ENCODE peak calls at places on chromosomes 16 and 17, in eight cellular contexts. Y is left cardiac atrium; D is mucosa of descending colon; E is aorta; J is RPMI7951; U is effector memory CD4-positive, alpha-beta T cell; C is T-helper 2 cell; V is left ventricle myocardium superior. H is an unnamed sample.

GRCh38 chr17:57257213-57257873 is 1.0 kb downstream of the MSI2 start:
- DNase-seq in E (no peak), J (no peak), Y (no peak), C (no peak), V (no peak), D (no peak), U (no peak), H (no peak)

GRCh38 chr17:79562806-79563141 is 48.1 kb downstream of the RBFOX3 start:
- DNase-seq in C (no peak), U (no peak), Y (no peak), V (no peak), E (peak), D (no peak), J (no peak), H (no peak)

GRCh38 chr17:76261421-76262215 is 3.5 kb upstream of the UBALD2 start:
- DNase-seq in Y (no peak), J (peak), C (no peak), V (no peak), D (peak), E (no peak), U (no peak), H (no peak)

GRCh38 chr16:57412584-57412983 is 8.0 kb downstream of the CCL17 start:
- DNase-seq in J (no peak), Y (no peak), D (no peak), E (no peak), V (no peak), C (no peak), U (no peak), H (no peak)

GRCh38 chr17:73281926-73282325 is 20.2 kb upstream of the CPSF4L start:
- DNase-seq in V (no peak), D (no peak), Y (no peak), C (no peak), J (no peak), E (no peak), U (no peak), H (no peak)

GRCh38 chr17:60522889-60523626 is 3.0 kb downstream of the APPBP2 start:
- DNase-seq in J (no peak), Y (no peak), E (no peak), C (no peak), V (no peak), D (no peak), U (no peak), H (no peak)

GRCh38 chr16:73020409-73020884 is 27.5 kb downstream of the ZFHX3 start:
- DNase-seq in J (peak), U (no peak), D (peak), V (peak), E (peak), C (no peak), Y (peak), H (no peak)

GRCh38 chr17:47301831-47302230 is 21.9 kb upstream of the EFCAB13 start:
- DNase-seq in C (no peak), E (no peak), J (no peak), D (no peak), V (no peak), Y (no peak), U (no peak), H (no peak)

GRCh38 chr17:15392326-15392739 is 50.9 kb upstream of the TEKT3 start:
- DNase-seq in V (peak), Y (no peak), E (no peak), J (peak), U (no peak), D (no peak), C (no peak), H (no peak)

GRCh38 chr16:67873435-67874146 is 739 bp downstream of the EDC4 start:
- DNase-seq in E (no peak), V (no peak), D (no peak), U (no peak), Y (no peak), J (no peak), C (no peak), H (no peak)

GRCh38 chr16:76278976-76279375 is 1.8 kb downstream of the CNTNAP4 start:
- DNase-seq in V (no peak), Y (no peak), C (no peak), E (no peak), U (no peak), D (no peak), J (no peak), H (no peak)

GRCh38 chr16:12411521-12411920 is 392.2 kb downstream of the CPPED1 start:
- DNase-seq in V (no peak), E (no peak), U (no peak), C (no peak), D (no peak), J (no peak), Y (no peak), H (no peak)

GRCh38 chr17:79800325-79801155 is 3.7 kb upstream of the CBX8 start:
- DNase-seq in V (no peak), D (no peak), E (no peak), Y (no peak), J (peak), U (no peak), C (no peak), H (no peak)

GRCh38 chr17:59561042-59561441 is 4.4 kb upstream of the DHX40 start:
- DNase-seq in Y (no peak), C (no peak), E (no peak), U (no peak), D (no peak), J (peak), V (no peak), H (no peak)

GRCh38 chr16:70594569-70594968 is 51.8 kb upstream of the IL34 start:
- DNase-seq in Y (peak), D (peak), C (no peak), J (peak), V (no peak), E (no peak), U (no peak), H (peak)

GRCh38 chr17:70067104-70067503 is 7.9 kb upstream of the KCNJ16 start:
- DNase-seq in C (no peak), J (no peak), V (no peak), U (no peak), E (no peak), D (no peak), Y (no peak), H (no peak)

GRCh38 chr17:72984145-72984924 is 108.2 kb downstream of the SLC39A11 start:
- DNase-seq in C (no peak), Y (no peak), D (no peak), E (no peak), J (peak), V (no peak), U (no peak), H (no peak)

GRCh38 chr16:49854227-49855203 is 1.4 kb downstream of the ZNF423 start:
- DNase-seq in Y (peak), C (no peak), J (no peak), D (peak), V (peak), U (no peak), E (no peak), H (no peak)

GRCh38 chr16:65120811-65121721 is 797 bp downstream of the CDH11 start:
- DNase-seq in U (no peak), C (no peak), J (no peak), E (peak), D (peak), Y (peak), V (peak), H (no peak)

GRCh38 chr17:41972571-41973411 is 6.2 kb downstream of the CNP start:
- DNase-seq in Y (peak), V (peak), C (no peak), E (peak), U (no peak), D (peak), J (no peak), H (peak)